ENCODE peak calls at places on chromosomes 13 and 19, in five cellular contexts. S is omental fat pad, Z is hepatocyte, W is BE2C, I is PC-9. X is an unnamed sample.

GRCh38 chr19:32404213-32404938 is 1.2 kb upstream of the DPY19L3 start:
- DNase-seq in S (no peak), Z (no peak), W (no peak), I (no peak), X (peak)

GRCh38 chr13:87089391-87089790 is 581.8 kb upstream of the SLITRK5 start:
- DNase-seq in S (no peak), Z (no peak), W (no peak), I (no peak), X (no peak)

GRCh38 chr13:61779456-61779855 is 363.8 kb upstream of the PCDH20 start:
- DNase-seq in S (no peak), Z (no peak), W (no peak), I (no peak), X (no peak)

GRCh38 chr19:55640043-55640576 is 692 bp upstream of the ZNF580 start:
- DNase-seq in S (no peak), Z (no peak), W (peak), I (no peak), X (no peak)

GRCh38 chr19:33216198-33216830 is 9.3 kb downstream of the SLC7A10 start:
- DNase-seq in S (no peak), Z (no peak), W (no peak), I (no peak), X (no peak)

GRCh38 chr19:29665215-29665825 is at the start of gene PLEKHF1:
- DNase-seq in S (peak), Z (peak), W (peak), I (peak), X (peak)

GRCh38 chr13:39133781-39134180 is 95.5 kb downstream of the NHLRC3 start:
- DNase-seq in S (no peak), Z (no peak), W (no peak), I (no peak), X (no peak)

GRCh38 chr19:43634068-43634467 is 5.6 kb downstream of the CADM4 start:
- DNase-seq in S (no peak), Z (no peak), W (no peak), I (no peak), X (no peak)

GRCh38 chr13:43815204-43815603 is 28.4 kb upstream of the ENOX1 start:
- DNase-seq in S (no peak), Z (peak), W (peak), I (peak), X (no peak)

GRCh38 chr19:13181747-13182388 is 31.7 kb downstream of the IER2 start:
- DNase-seq in S (no peak), Z (peak), W (peak), I (no peak), X (no peak)

GRCh38 chr13:44271915-44272341 is 101.7 kb upstream of the SERP2 start:
- DNase-seq in S (no peak), Z (no peak), W (peak), I (no peak), X (no peak)

GRCh38 chr13:36778083-36778671 is 40.8 kb upstream of the RFXAP start:
- DNase-seq in S (no peak), Z (peak), W (no peak), I (peak), X (no peak)

GRCh38 chr19:16541526-16542044 is 652 bp downstream of the CHERP start:
- DNase-seq in S (no peak), Z (peak), W (no peak), I (no peak), X (peak)

GRCh38 chr19:3479819-3480215 is 508 bp downstream of the SMIM24 start:
- DNase-seq in S (no peak), Z (peak), W (peak), I (no peak), X (no peak)

GRCh38 chr13:52344108-52344507 is 61.9 kb downstream of the THSD1 start:
- DNase-seq in S (no peak), Z (no peak), W (no peak), I (no peak), X (no peak)

GRCh38 chr13:43878897-43879322 is 630 bp downstream of the CCDC122 start:
- DNase-seq in S (peak), Z (peak), W (no peak), I (peak), X (peak)

GRCh38 chr19:22144394-22144793 is 52.4 kb downstream of the ZNF676 start:
- DNase-seq in S (no peak), Z (no peak), W (peak), I (no peak), X (no peak)

GRCh38 chr13:43374621-43375020 is 351.2 kb downstream of the DNAJC15 start:
- DNase-seq in S (no peak), Z (no peak), W (no peak), I (no peak), X (no peak)

GRCh38 chr19:41930926-41931592 is 2.8 kb upstream of the ERFL start:
- DNase-seq in S (no peak), Z (no peak), W (no peak), I (no peak), X (no peak)

GRCh38 chr13:100789481-100789880 is 114.9 kb upstream of the TMTC4 start:
- DNase-seq in S (no peak), Z (peak), W (no peak), I (no peak), X (no peak)

GRCh38 chr19:42422576-42423461 is 4.4 kb downstream of the LIPE start:
- DNase-seq in S (no peak), Z (peak), W (no peak), I (no peak), X (peak)

GRCh38 chr13:50235604-50236003 is 220.4 kb downstream of the KCNRG start:
- DNase-seq in S (no peak), Z (no peak), W (no peak), I (no peak), X (no peak)

GRCh38 chr13:109088101-109088500 is 458.7 kb downstream of the MYO16 start:
- DNase-seq in S (no peak), Z (no peak), W (no peak), I (no peak), X (no peak)

GRCh38 chr19:30701178-30701577 is 329.0 kb downstream of the ZNF536 start:
- DNase-seq in S (no peak), Z (no peak), W (no peak), I (no peak), X (no peak)

GRCh38 chr19:5957132-5957531 is 20.8 kb downstream of the RANBP3 start:
- DNase-seq in S (no peak), Z (peak), W (no peak), I (no peak), X (no peak)

GRCh38 chr19:49421039-49421877 is 2.0 kb downstream of the PTH2 start:
- DNase-seq in S (peak), Z (peak), W (peak), I (peak), X (no peak)

GRCh38 chr13:75136151-75136550 is 345.8 kb downstream of the TBC1D4 start:
- DNase-seq in S (no peak), Z (no peak), W (no peak), I (no peak), X (no peak)

GRCh38 chr19:43754562-43755255 is at the start of gene SMG9:
- DNase-seq in S (peak), Z (peak), W (peak), I (peak), X (peak)

GRCh38 chr13:46953331-46953730 is 56.5 kb upstream of the HTR2A start:
- DNase-seq in S (no peak), Z (no peak), W (no peak), I (no peak), X (no peak)

GRCh38 chr13:44155422-44156293 is 218.0 kb upstream of the SERP2 start:
- DNase-seq in S (peak), Z (peak), W (no peak), I (no peak), X (no peak)

GRCh38 chr13:46126552-46127171 is 21.8 kb upstream of the CPB2 start:
- DNase-seq in S (no peak), Z (peak), W (peak), I (peak), X (peak)

GRCh38 chr19:4058696-4059492 is 7.8 kb downstream of the ZBTB7A start:
- DNase-seq in S (no peak), Z (no peak), W (no peak), I (no peak), X (no peak)

GRCh38 chr13:103539265-103539664 is 473.0 kb upstream of the SLC10A2 start:
- DNase-seq in S (no peak), Z (peak), W (peak), I (no peak), X (no peak)
- TF ChIP-seq CTCF in S (no peak), Z (no peak), W (peak), I (no peak), X (no peak)

GRCh38 chr13:95300625-95301134 is 571 bp downstream of the ABCC4 start:
- DNase-seq in S (no peak), Z (peak), W (peak), I (peak), X (peak)
- TF ChIP-seq CTCF in S (no peak), Z (no peak), W (peak), I (no peak), X (no peak)

GRCh38 chr19:38211206-38211605 is 12.8 kb downstream of the DPF1 start:
- DNase-seq in S (no peak), Z (peak), W (no peak), I (no peak), X (no peak)
- TF ChIP-seq CTCF in S (no peak), Z (no peak), W (no peak), I (no peak), X (peak)

DNA sequence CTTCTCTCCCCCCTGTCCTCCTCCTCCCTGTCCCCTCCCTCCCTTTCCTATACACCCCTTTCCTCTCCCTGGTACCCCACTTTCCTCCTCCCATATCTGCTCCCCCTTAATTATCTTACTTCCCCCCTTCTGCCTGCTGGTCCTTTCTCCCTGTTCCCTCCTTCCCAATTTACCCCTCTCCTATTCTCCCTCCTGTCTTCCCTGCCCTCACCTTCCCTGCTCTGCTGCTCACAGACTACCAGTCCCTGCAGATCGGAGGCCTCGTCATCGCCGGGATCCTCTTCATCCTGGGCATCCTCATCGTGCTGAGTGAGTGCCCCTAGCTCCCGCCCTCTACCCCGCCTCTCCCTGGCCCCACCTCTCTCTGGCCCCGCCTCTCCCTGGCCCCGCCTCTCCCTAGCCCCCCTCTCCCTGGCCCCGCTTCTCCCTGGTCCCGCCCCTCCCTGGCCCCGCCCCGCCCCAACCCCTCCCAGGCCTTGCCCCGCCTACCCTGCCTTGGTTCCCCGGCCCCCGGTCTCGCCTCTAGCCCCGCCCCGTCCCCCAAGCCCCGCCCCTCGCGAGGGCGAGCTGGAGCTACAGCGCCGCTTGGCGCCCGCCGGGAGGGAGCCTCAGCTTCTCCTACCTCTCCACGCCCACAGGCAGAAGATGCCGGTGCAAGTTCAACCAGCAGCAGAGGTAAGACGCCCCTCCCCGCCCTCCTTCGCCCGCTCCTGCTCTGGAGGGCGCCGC is 2.0 kb upstream of the FXYD7 start:
- DNase-seq in S (peak), Z (peak), W (peak), I (peak), X (peak)
- TF ChIP-seq CTCF in S (no peak), Z (peak), W (peak), I (peak), X (peak)